ENCODE peak calls at places on chromosomes 1 and 21, in five cellular contexts. Y is H1, U is fibroblast of lung, A is GM23338, T is endothelial cell of umbilical vein. Z is an unnamed sample.

GRCh38 chr1:56676571-56677035 is 31.5 kb downstream of the PRKAA2 start:
- DNase-seq in A (no peak), Y (no peak), U (peak), T (peak), Z (peak)

GRCh38 chr1:91591175-91591968 is 90.7 kb downstream of the CDC7 start:
- DNase-seq in T (no peak), Y (no peak), A (no peak), U (no peak), Z (peak)

GRCh38 chr1:110148961-110149360 is 1.3 kb upstream of the SLC6A17 start:
- DNase-seq in A (peak), T (no peak), U (no peak), Y (no peak), Z (no peak)

GRCh38 chr1:47755368-47755990 is 241.7 kb downstream of the TRABD2B start:
- DNase-seq in Y (peak), A (peak), T (no peak), U (no peak), Z (no peak)

GRCh38 chr1:153629343-153629665 is 1.1 kb downstream of the S100A1 start:
- DNase-seq in A (no peak), Y (no peak), U (no peak), T (no peak), Z (no peak)

GRCh38 chr1:234709473-234710279 is 99.7 kb upstream of the IRF2BP2 start:
- DNase-seq in U (no peak), A (no peak), Y (no peak), T (no peak), Z (no peak)

GRCh38 chr1:232031156-232031555 is 404.6 kb downstream of the DISC1 start:
- DNase-seq in T (no peak), Y (no peak), A (no peak), U (no peak), Z (no peak)

GRCh38 chr1:39269349-39269748 is 64.9 kb downstream of the MACF1 start:
- DNase-seq in T (no peak), Y (no peak), A (no peak), U (no peak), Z (no peak)

GRCh38 chr1:176826265-176826664 is 338.2 kb downstream of the ASTN1 start:
- DNase-seq in T (no peak), Y (no peak), A (no peak), U (no peak), Z (peak)

GRCh38 chr21:27206368-27206982 is 239.6 kb upstream of the ADAMTS5 start:
- DNase-seq in U (peak), Y (peak), A (peak), T (no peak), Z (no peak)

GRCh38 chr1:245698860-245699259 is 544.1 kb downstream of the KIF26B start:
- DNase-seq in A (no peak), Y (no peak), U (no peak), T (no peak), Z (no peak)

GRCh38 chr1:156627313-156627880 is 8.2 kb downstream of the HAPLN2 start:
- DNase-seq in Y (no peak), A (peak), T (peak), U (peak), Z (peak)

GRCh38 chr1:156624814-156625435 is 5.7 kb downstream of the HAPLN2 start:
- DNase-seq in A (peak), Y (no peak), T (no peak), U (no peak), Z (no peak)

GRCh38 chr1:156623946-156624813 is 5.0 kb downstream of the HAPLN2 start:
- DNase-seq in Y (no peak), U (peak), T (peak), A (peak), Z (peak)

GRCh38 chr1:156626079-156626438 is 6.8 kb downstream of the HAPLN2 start:
- DNase-seq in A (no peak), U (no peak), Y (no peak), T (no peak), Z (no peak)

DNA sequence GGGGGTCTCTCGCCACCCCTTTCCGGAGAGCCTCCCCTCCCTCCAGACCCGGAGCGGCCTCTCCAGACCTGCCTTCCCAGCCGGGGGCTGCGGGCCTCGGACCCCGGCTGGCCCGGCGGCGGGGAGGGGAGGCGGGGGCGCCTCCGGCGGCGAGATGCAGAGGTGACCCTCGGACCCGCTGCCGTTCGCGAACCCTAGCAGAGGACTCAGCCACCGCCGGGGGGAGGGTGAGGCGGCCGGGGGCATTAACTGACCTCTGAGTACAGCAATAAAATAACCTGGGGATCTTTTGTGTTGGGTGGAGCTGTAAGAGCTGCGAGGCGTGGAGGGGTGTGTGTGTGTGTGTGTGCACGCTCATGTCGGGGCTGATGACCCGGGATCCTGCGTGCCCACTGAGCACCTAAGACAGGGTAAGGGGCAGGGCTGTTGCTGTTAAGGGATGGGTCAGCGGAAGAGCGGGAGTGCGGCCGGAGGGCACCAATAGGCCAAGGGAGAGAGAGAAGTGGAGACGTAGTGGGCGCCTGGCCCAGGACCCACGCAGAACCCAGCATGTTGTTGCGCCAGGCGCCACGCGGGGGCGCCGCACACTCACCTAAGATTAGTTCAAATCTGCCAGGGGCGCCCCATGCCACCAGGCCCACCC is 6.3 kb downstream of the HAPLN2 start:
- DNase-seq in T (peak), U (peak), A (peak), Y (no peak), Z (peak)
- TF ChIP-seq EZH2 in T (peak), U (peak), A (peak), Y (no peak), Z (peak)

DNA sequence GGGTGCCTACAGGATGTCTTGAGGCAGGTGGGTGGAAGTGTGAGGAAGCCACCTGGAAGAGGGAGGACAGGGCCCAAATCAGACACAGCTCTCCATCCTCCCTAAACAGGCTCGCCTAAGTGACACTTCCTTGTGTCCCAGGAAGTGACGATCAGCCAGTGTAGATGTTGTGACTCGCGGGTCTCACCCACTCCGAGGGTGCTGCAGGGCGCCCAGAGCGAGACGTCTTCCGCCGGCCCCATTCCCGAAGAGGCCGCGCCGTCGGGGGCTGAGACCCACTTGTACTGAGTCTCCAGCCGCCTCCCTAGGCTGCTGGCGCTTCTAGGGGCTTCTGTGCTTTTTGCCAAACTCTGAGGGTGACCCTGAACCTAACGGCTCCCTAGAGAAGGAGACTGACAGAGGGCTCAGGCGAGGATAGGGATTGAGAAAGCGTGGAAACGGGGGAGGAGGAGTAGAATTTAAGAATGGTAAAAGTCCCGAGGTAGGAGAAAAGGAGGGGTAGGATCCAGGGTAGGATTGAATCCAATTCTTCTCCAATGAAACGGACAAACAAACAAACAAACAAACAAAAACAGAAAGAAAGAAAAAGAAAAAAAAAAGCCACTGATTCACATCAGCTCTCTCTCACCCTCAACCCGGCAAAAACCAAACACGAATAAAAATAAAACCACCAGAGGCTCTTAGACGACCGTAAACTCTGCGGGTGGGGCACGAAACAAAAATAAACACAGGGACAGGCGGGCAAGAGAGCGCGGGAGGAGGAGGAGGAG is 472 bp upstream of the MARK1 start:
- DNase-seq in T (peak), U (peak), A (peak), Y (no peak), Z (peak)
- TF ChIP-seq EZH2 in T (no peak), U (peak), A (no peak), Y (no peak), Z (no peak)

GRCh38 chr1:151838491-151839412 is 868 bp downstream of the C2CD4D start:
- DNase-seq in Y (no peak), A (peak), U (no peak), T (no peak), Z (peak)
- TF ChIP-seq EZH2 in Y (peak), A (no peak), U (peak), T (peak), Z (no peak)

GRCh38 chr1:69269491-69269890 is 298.2 kb upstream of the LRRC7 start:
- DNase-seq in A (peak), Y (no peak), T (no peak), U (no peak), Z (peak)

GRCh38 chr1:69271569-69271968 is 296.2 kb upstream of the LRRC7 start:
- DNase-seq in U (no peak), A (no peak), T (no peak), Y (no peak), Z (no peak)
- TF ChIP-seq EZH2 in U (no peak), A (no peak), T (no peak), Y (no peak), Z (no peak)